ENCODE peak calls at places on chromosomes 1 and 21, in nine cellular contexts. D, W, T, X, U, G, Z, O and E are unnamed samples.

GRCh38 chr1:37477198-37477931 is 3.0 kb downstream of the ZC3H12A start:
- DNase-seq in T (peak), X (no peak), O (peak), G (peak), U (peak), D (no peak), W (peak), Z (peak), E (no peak)

GRCh38 chr1:200767326-200767725 is 28.6 kb downstream of the CAMSAP2 start:
- DNase-seq in D (no peak), G (no peak), U (peak), Z (peak), T (no peak), W (no peak), O (peak), X (no peak), E (no peak)

GRCh38 chr1:204084247-204084772 is 11.4 kb downstream of the SOX13 start:
- DNase-seq in W (peak), O (no peak), X (peak), Z (no peak), T (peak), G (no peak), U (no peak), D (peak), E (no peak)

GRCh38 chr1:157580179-157580827 is 17.6 kb downstream of the FCRL4 start:
- DNase-seq in G (no peak), T (peak), Z (peak), D (no peak), W (peak), U (peak), X (peak), O (peak), E (peak)

GRCh38 chr21:43976661-43977060 is 35.4 kb upstream of the TRAPPC10 start:
- DNase-seq in U (no peak), G (no peak), X (no peak), Z (no peak), D (no peak), O (peak), T (no peak), W (no peak), E (no peak)

GRCh38 chr1:96983866-96984265 is 262.3 kb downstream of the PTBP2 start:
- DNase-seq in T (no peak), X (no peak), U (no peak), D (no peak), W (no peak), O (no peak), G (no peak), Z (no peak), E (no peak)

GRCh38 chr1:117930484-117930883 is 945 bp downstream of the WDR3 start:
- DNase-seq in G (no peak), T (no peak), D (no peak), W (no peak), X (no peak), U (no peak), O (no peak), Z (no peak), E (no peak)

GRCh38 chr1:66505671-66506392 is 28.1 kb upstream of the SGIP1 start:
- DNase-seq in X (no peak), U (peak), Z (peak), W (no peak), G (no peak), O (peak), D (no peak), T (peak), E (no peak)

GRCh38 chr1:192831706-192832355 is 23.0 kb downstream of the RGS2 start:
- DNase-seq in D (no peak), T (no peak), Z (peak), O (peak), U (peak), G (no peak), X (no peak), W (no peak), E (no peak)

GRCh38 chr1:114755006-114755936 is 2.5 kb downstream of the CSDE1 start:
- DNase-seq in T (no peak), O (peak), W (no peak), U (no peak), Z (no peak), D (no peak), X (no peak), G (no peak), E (no peak)

GRCh38 chr1:114756949-114757454 is 782 bp downstream of the CSDE1 start:
- DNase-seq in W (peak), X (peak), G (peak), O (peak), T (no peak), Z (peak), U (peak), D (no peak), E (peak)

GRCh38 chr1:114756009-114756892 is 1.5 kb downstream of the CSDE1 start:
- DNase-seq in X (no peak), T (no peak), O (no peak), D (no peak), G (no peak), Z (no peak), W (no peak), U (no peak), E (no peak)

GRCh38 chr1:114758251-114758832 is 558 bp upstream of the CSDE1 start:
- DNase-seq in O (no peak), W (no peak), T (no peak), X (no peak), D (no peak), U (no peak), Z (no peak), G (no peak), E (no peak)

GRCh38 chr1:114757455-114758250 is at the start of gene CSDE1:
- DNase-seq in U (peak), O (peak), Z (peak), T (peak), D (peak), G (peak), X (peak), W (peak), E (peak)
- TF ChIP-seq CTCF in U (peak), O (peak), Z (peak), T (peak), D (peak), G (no peak), X (no peak), W (no peak), E (peak)

DNA sequence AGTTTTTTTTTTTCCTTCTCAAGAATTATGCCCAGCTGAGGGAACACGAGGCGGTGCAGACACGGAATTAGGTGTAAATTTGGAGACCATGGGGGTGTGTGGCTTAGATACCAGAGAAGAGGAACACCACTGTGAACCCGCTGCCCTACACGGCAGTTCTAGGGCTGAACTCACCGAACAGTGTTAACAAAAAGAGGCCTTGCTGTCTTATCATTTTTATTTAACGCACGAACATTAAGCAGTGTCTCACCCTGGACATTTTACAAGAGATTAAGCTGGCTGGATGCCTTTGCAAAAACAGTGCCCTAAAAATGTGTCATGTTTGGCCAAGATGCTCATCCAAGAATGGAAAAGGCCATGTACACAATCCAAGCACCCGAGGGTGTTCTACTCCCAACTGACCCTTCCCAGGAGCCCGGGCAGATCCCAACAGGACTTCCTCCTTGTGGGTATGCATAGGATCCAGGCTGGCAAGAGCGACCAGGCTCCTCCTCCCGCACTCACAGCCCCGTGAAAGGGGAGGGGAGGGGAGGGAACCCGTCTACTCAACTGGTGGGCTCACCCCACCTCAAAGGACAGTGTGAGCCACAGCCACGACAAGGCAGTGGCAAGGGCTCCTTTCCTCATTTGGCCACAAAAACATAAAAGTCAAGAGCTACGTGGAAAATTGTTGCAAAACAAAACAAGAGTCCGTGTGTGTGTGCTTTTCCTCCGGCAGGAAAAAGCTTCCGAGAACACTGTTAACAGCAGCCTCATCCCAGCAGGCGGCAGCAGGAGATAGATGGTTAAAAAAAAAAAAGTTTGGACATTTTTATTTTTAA is 20.3 kb downstream of the C2CD2 start:
- DNase-seq in G (no peak), D (no peak), O (peak), T (no peak), Z (peak), X (no peak), W (no peak), U (peak), E (no peak)
- TF ChIP-seq CTCF in G (no peak), D (no peak), O (peak), T (no peak), Z (peak), X (no peak), W (no peak), U (peak), E (no peak)

DNA sequence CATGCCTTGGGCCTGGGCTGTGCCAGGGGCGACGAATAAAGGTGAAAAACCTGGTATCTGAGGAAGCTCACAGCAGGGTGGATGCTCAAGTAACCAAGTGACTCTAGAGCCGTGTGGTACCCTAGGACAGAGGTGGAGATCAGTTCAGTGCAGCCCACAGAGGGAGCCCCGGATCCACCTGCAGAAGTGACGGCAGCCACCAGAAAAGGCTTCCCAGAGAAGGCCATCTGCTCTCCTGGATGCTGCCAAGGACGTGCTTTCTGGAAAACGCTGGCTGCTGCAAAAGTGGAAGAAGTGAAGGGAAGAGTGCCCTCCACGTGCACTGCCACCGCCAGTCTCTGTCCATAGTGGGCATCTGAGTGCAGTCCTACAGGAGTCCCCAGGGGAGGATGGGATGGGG is 27.7 kb downstream of the TMCO4 start:
- DNase-seq in T (peak), X (no peak), D (no peak), O (no peak), W (no peak), U (no peak), Z (no peak), G (no peak), E (no peak)
- TF ChIP-seq CTCF in T (peak), X (no peak), D (peak), O (no peak), W (no peak), U (no peak), Z (no peak), G (no peak), E (no peak)

GRCh38 chr1:155645648-155646047 is 35.6 kb downstream of the MSTO1 start:
- DNase-seq in O (peak), Z (peak), X (no peak), U (peak), G (no peak), T (no peak), W (no peak), D (no peak), E (no peak)

GRCh38 chr1:155646307-155646706 is 36.3 kb downstream of the MSTO1 start:
- DNase-seq in Z (peak), X (no peak), D (no peak), W (no peak), O (peak), T (no peak), U (peak), G (no peak), E (no peak)

GRCh38 chr1:155650231-155650757 is 38.3 kb downstream of the YY1AP1 start:
- DNase-seq in W (no peak), D (no peak), T (no peak), Z (no peak), U (no peak), X (no peak), O (no peak), G (no peak), E (no peak)

GRCh38 chr1:155649689-155650088 is 38.9 kb downstream of the YY1AP1 start:
- DNase-seq in G (no peak), O (no peak), W (no peak), U (no peak), D (no peak), T (no peak), Z (no peak), X (no peak), E (no peak)

DNA sequence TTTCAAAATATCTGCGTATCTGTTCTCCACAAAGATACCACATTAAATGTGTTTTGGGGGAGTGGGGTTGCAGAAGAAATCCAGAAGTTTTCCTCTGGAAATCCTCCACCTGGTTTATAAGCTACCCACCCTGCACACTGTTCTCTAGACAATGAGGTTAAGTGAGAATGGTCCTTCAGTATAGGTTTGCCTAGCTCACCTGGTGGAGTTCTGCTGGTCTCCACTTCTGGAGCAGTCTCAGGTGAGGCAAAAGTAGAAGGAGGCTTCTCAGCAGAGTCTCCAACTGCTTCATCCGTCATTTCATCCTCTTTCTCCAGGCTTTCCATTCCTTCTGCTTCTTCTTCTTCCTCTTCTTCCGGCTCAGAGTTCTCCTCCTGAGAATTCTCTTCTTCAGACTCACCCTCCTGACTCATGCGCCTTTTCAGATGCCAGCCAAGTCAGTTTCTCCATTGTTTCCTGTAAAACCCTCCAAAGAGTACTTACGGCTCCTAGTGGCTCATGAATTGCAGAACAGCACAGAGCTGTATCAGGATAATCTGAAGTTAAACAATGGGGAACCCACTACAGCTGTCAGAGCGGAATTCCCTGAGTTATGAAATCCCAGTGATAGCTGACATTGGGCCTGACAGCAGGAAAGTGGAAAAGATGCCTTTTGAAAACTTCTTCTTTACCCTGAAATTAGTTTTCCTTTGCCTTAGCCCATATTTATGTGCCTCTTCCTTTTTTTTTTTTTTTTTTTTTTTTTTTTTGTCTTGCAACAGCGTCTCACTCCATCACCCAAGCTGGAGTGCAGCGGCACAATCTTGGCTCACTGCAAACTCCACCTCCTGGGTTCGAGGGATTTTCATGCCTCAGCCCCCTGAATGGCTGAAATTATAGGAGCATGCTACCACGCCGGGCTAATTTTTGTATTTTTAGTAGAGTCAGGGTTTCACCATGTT is 38.5 kb downstream of the MSTO1 start:
- DNase-seq in U (peak), O (peak), T (no peak), D (peak), W (peak), X (no peak), Z (peak), G (no peak), E (peak)
- TF ChIP-seq CTCF in U (peak), O (peak), T (peak), D (peak), W (peak), X (no peak), Z (peak), G (no peak), E (no peak)

GRCh38 chr1:95716550-95716949 is 482.5 kb downstream of the RWDD3 start:
- DNase-seq in U (no peak), W (no peak), D (no peak), Z (no peak), X (no peak), G (no peak), O (no peak), T (no peak), E (no peak)

GRCh38 chr1:95716097-95716496 is 482.1 kb downstream of the RWDD3 start:
- DNase-seq in D (no peak), O (no peak), U (no peak), X (no peak), W (no peak), T (no peak), G (no peak), Z (no peak), E (no peak)
- TF ChIP-seq CTCF in D (no peak), O (no peak), U (no peak), X (no peak), W (no peak), T (no peak), G (no peak), Z (no peak), E (no peak)